ENCODE peak calls at places on chromosome 13, in four cellular contexts. L, V, I and C are unnamed samples.

GRCh38 chr13:42071667-42072419 is 23.4 kb downstream of the DGKH start:
- DNase-seq in L (no peak), V (no peak), I (no peak), C (no peak)

GRCh38 chr13:66128692-66129269 is 1101.4 kb downstream of the PCDH9 start:
- DNase-seq in L (no peak), V (no peak), I (no peak), C (no peak)

GRCh38 chr13:79837741-79838450 is 356.9 kb downstream of the NDFIP2 start:
- DNase-seq in L (no peak), V (no peak), I (no peak), C (no peak)

GRCh38 chr13:78784017-78784745 is 125.2 kb upstream of the OBI1 start:
- DNase-seq in L (no peak), V (no peak), I (no peak), C (no peak)

GRCh38 chr13:43303040-43303729 is 279.8 kb downstream of the DNAJC15 start:
- DNase-seq in L (peak), V (peak), I (no peak), C (no peak)

GRCh38 chr13:41762796-41763195 is 198.1 kb downstream of the VWA8 start:
- DNase-seq in L (no peak), V (no peak), I (no peak), C (no peak)

GRCh38 chr13:61162636-61163035 is 253.0 kb downstream of the PCDH20 start:
- DNase-seq in L (no peak), V (no peak), I (no peak), C (no peak)

GRCh38 chr13:109330941-109331340 is 455.4 kb downstream of the IRS2 start:
- DNase-seq in L (no peak), V (no peak), I (no peak), C (no peak)

GRCh38 chr13:23268441-23268840 is 87.7 kb downstream of the SGCG start:
- DNase-seq in L (no peak), V (no peak), I (peak), C (no peak)

GRCh38 chr13:22144806-22145205 is 473.9 kb downstream of the FGF9 start:
- DNase-seq in L (no peak), V (no peak), I (no peak), C (no peak)

GRCh38 chr13:110559429-110559943 is 2.0 kb downstream of the RAB20 start:
- DNase-seq in L (no peak), V (no peak), I (no peak), C (no peak)

GRCh38 chr13:43058318-43058674 is 34.9 kb downstream of the DNAJC15 start:
- DNase-seq in L (no peak), V (no peak), I (no peak), C (no peak)

GRCh38 chr13:28586585-28587540 is 72.1 kb upstream of the POMP start:
- DNase-seq in L (no peak), V (peak), I (no peak), C (no peak)

GRCh38 chr13:102642475-102642874 is 45.7 kb downstream of the TPP2 start:
- DNase-seq in L (no peak), V (no peak), I (no peak), C (no peak)

GRCh38 chr13:35478384-35479222 is 2.1 kb upstream of the MAB21L1 start:
- DNase-seq in L (no peak), V (peak), I (no peak), C (no peak)

GRCh38 chr13:95704510-95704909 is 27.6 kb downstream of the DNAJC3 start:
- DNase-seq in L (no peak), V (peak), I (no peak), C (no peak)

GRCh38 chr13:79492313-79492798 is 11.4 kb downstream of the NDFIP2 start:
- DNase-seq in L (no peak), V (peak), I (no peak), C (no peak)

GRCh38 chr13:35672611-35673010 is 196.1 kb upstream of the MAB21L1 start:
- DNase-seq in L (no peak), V (no peak), I (no peak), C (no peak)

GRCh38 chr13:85379991-85380390 is 419.2 kb downstream of the SLITRK6 start:
- DNase-seq in L (no peak), V (no peak), I (no peak), C (no peak)

GRCh38 chr13:98474292-98474691 is 102.6 kb downstream of the STK24 start:
- DNase-seq in L (no peak), V (no peak), I (no peak), C (no peak)

GRCh38 chr13:108728370-108728769 is 99.0 kb downstream of the MYO16 start:
- DNase-seq in L (peak), V (peak), I (no peak), C (no peak)

GRCh38 chr13:108629353-108629752 is at the start of gene MYO16:
- DNase-seq in L (no peak), V (peak), I (no peak), C (no peak)

GRCh38 chr13:108463365-108463764 is 166.0 kb upstream of the MYO16 start:
- DNase-seq in L (no peak), V (no peak), I (peak), C (no peak)

GRCh38 chr13:40503966-40504591 is 162.4 kb downstream of the FOXO1 start:
- DNase-seq in L (no peak), V (peak), I (no peak), C (no peak)

GRCh38 chr13:40344270-40345148 is 321.9 kb downstream of the FOXO1 start:
- DNase-seq in L (no peak), V (no peak), I (peak), C (no peak)

GRCh38 chr13:38713046-38713445 is 26.2 kb downstream of the FREM2 start:
- DNase-seq in L (no peak), V (no peak), I (no peak), C (no peak)

GRCh38 chr13:93226065-93226622 is 463 bp upstream of the GPC6 start:
- DNase-seq in L (no peak), V (no peak), I (no peak), C (no peak)

GRCh38 chr13:31310781-31311180 is 111.0 kb downstream of the B3GLCT start:
- DNase-seq in L (no peak), V (no peak), I (no peak), C (no peak)

GRCh38 chr13:51453308-51453958 is 597 bp upstream of the INTS6 start:
- DNase-seq in L (no peak), V (peak), I (peak), C (peak)
- TF ChIP-seq POLR2AphosphoS5 in L (no peak), V (no peak), I (peak), C (peak)

DNA sequence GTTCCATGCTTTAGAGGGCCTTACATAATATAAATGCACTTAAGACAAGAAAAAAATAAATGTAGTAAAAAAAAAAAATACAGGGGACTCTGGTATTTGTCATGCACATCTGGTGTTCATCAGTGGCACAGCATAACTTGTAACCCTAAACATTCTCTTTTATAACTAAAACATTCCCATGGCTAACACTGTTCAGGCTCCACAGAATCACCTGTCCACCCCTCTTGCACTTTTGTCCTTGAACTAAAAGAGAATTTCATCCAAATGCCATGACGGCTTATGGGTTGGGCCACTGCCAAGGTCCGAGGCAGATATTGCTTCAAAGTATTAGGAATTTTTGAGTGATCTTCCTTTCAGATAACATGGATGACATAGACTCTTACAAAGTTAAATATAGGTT is 25.7 kb upstream of the SERP2 start:
- DNase-seq in L (no peak), V (no peak), I (no peak), C (no peak)
- TF ChIP-seq POLR2AphosphoS5 in L (no peak), V (no peak), I (no peak), C (no peak)

DNA sequence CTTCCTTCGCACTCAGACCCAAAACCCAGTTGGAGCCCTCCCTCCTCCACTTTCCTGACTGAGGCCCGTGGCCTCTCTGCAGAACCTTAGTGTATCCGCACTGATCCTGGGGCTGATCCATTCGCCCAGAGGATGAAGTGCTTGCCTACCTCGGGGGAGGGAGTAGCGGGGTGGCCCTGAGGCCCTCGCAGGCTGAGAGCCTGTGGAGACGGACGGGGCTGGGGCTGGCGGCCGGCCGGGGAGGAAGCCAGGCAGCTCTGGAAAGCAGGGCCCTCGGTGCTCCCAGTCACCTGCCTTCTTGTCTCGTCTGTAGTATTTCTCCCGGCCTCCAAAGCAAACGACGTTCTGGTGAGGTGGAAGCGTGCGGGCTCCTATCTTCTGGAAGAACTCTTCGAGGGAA is 1.3 kb downstream of the PROZ start:
- DNase-seq in L (no peak), V (no peak), I (no peak), C (no peak)
- TF ChIP-seq POLR2AphosphoS5 in L (no peak), V (no peak), I (no peak), C (no peak)

GRCh38 chr13:46109451-46109850 is 4.6 kb upstream of the CPB2 start:
- DNase-seq in L (no peak), V (no peak), I (no peak), C (no peak)
- TF ChIP-seq POLR2AphosphoS5 in L (no peak), V (no peak), I (no peak), C (no peak)

GRCh38 chr13:74290324-74290773 is 156.1 kb upstream of the KLF12 start:
- DNase-seq in L (no peak), V (peak), I (no peak), C (no peak)

GRCh38 chr13:74289861-74290260 is 155.7 kb upstream of the KLF12 start:
- DNase-seq in L (no peak), V (no peak), I (no peak), C (no peak)

GRCh38 chr13:74288361-74288911 is 154.2 kb upstream of the KLF12 start:
- DNase-seq in L (no peak), V (peak), I (no peak), C (no peak)

GRCh38 chr13:74289130-74289529 is 154.9 kb upstream of the KLF12 start:
- DNase-seq in L (no peak), V (no peak), I (no peak), C (no peak)

GRCh38 chr13:74287672-74288169 is 153.5 kb upstream of the KLF12 start:
- DNase-seq in L (no peak), V (peak), I (no peak), C (no peak)
- TF ChIP-seq POLR2AphosphoS5 in L (no peak), V (no peak), I (no peak), C (no peak)

DNA sequence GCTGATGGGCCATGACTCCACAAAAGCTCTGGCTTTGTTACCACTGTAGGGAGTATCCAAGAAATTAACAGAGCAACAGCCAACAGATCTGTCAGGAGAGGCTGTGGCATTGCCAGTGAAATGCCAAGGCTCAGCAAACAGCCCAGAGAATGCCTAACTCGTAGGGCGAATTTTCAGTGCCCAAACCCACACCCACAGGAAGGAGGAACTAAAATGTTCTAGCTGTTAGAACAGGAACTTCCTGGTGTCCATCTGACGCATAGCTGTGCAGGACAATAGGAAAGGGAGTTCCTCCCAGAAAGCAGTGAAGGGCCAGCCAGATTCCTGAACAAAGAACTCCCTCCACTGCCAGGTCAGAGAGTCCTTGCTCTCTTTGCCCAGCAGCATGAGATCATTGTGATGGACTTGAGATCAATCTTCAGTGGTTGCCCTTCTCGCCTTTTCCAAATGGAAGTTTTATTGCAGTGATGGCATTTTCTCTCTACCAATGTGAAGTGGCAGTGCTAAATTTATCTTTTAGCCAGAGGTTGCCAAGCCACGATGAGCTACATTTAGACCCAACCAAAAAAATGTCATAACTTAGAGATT is 224.2 kb upstream of the STARD13 start:
- DNase-seq in L (no peak), V (no peak), I (no peak), C (no peak)
- TF ChIP-seq POLR2AphosphoS5 in L (no peak), V (no peak), I (no peak), C (no peak)

DNA sequence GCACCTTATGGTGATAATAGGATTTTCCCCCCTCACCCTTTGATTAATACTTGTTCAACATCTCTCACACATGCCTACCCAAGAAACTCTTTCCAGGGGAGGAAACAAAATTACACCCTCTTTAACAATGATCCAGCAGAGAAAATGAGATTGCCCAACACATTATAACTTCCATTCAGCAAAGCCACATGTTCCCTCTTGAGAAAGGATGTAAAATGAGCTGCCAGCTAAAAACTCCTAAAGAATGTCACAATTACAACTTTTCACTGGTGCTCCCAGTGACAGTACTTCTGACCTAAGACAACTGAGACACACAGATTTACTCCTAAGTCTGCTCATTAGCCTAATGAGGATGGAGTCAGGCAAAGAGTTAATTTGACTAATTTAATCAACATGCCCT is 621.4 kb downstream of the DIAPH3 start:
- DNase-seq in L (no peak), V (no peak), I (no peak), C (no peak)
- TF ChIP-seq POLR2AphosphoS5 in L (no peak), V (no peak), I (no peak), C (no peak)

GRCh38 chr13:49655906-49656305 is 27.6 kb downstream of the ARL11 start:
- DNase-seq in L (no peak), V (no peak), I (no peak), C (no peak)

GRCh38 chr13:49651775-49652690 is 23.7 kb downstream of the ARL11 start:
- DNase-seq in L (no peak), V (no peak), I (no peak), C (no peak)

GRCh38 chr13:49649963-49650312 is 21.6 kb downstream of the ARL11 start:
- DNase-seq in L (no peak), V (no peak), I (no peak), C (no peak)

GRCh38 chr13:49653478-49653877 is 25.2 kb downstream of the ARL11 start:
- DNase-seq in L (no peak), V (no peak), I (no peak), C (no peak)

GRCh38 chr13:49652691-49653305 is 24.5 kb downstream of the ARL11 start:
- DNase-seq in L (no peak), V (peak), I (no peak), C (no peak)
- TF ChIP-seq POLR2AphosphoS5 in L (no peak), V (no peak), I (no peak), C (no peak)

DNA sequence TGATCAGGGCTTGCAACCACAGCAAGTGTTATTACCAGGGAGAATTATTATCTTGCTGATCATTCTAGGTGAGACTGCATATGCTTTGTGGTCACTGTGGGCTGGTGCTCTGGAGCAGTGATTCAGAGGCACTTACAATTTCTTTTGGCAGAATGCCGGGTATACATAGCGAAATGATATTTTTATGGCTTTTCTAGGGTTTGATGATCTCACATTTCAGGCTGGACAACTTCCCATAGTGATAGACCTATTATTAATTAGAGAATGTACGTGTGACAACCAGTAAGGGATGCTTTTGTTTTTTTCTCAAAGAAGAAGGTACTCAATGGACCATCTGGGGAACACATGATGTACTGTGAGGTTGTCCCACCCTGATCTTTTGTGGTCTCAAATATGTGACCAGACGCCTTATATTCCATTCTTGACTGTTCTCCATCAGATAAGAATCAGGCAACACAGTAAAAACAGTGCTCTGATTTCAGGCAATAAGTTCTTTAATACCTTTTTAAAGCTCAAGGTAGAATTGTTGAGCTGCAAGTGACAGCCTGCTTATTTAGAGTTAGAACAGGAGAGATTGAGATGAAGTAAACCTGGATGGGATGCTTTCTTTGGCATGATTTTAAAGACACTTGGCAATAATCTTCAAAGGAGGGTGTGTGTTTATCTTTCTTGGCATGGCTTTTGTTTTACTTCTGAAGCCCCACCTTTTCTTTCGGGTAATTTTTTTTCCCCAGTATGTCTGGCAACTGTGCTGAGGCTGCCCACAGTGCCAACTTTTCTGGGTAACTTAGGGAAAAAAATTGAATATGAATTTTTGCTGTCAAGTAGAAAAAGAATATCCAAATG is 27.4 kb upstream of the SCEL start:
- DNase-seq in L (no peak), V (no peak), I (no peak), C (no peak)
- TF ChIP-seq POLR2AphosphoS5 in L (no peak), V (no peak), I (no peak), C (no peak)